ENCODE peak calls at places on chromosome 6, in nine cellular contexts. One of them, this sample, is unnamed.

GRCh38 chr6:118565317-118565960 is 17.3 kb downstream of the PLN start:
- DNase-seq in psoas muscle: no peak
- DNase-seq in right lobe of liver: no peak
- DNase-seq in kidney: no peak
- DNase-seq in tibial artery: no peak
- DNase-seq in effector memory CD4-positive, alpha-beta T cell: no peak
- DNase-seq in PC-9: peak; percentile 72
- DNase-seq in stomach: no peak
- DNase-seq in K562: peak; percentile 16
- DNase-seq in this sample: peak; percentile 72

GRCh38 chr6:57021086-57021720 is 25.3 kb upstream of the KIAA1586 start:
- DNase-seq in kidney: no peak
- DNase-seq in right lobe of liver: no peak
- DNase-seq in K562: peak; percentile 33
- DNase-seq in tibial artery: no peak
- DNase-seq in PC-9: peak; percentile 64
- DNase-seq in stomach: no peak
- DNase-seq in effector memory CD4-positive, alpha-beta T cell: no peak
- DNase-seq in psoas muscle: no peak
- DNase-seq in this sample: no peak

GRCh38 chr6:150119256-150119655 is 23.6 kb upstream of the PPP1R14C start:
- DNase-seq in psoas muscle: no peak
- DNase-seq in tibial artery: no peak
- DNase-seq in stomach: no peak
- DNase-seq in right lobe of liver: no peak
- DNase-seq in effector memory CD4-positive, alpha-beta T cell: no peak
- DNase-seq in K562: no peak
- DNase-seq in kidney: no peak
- DNase-seq in PC-9: no peak
- DNase-seq in this sample: no peak

GRCh38 chr6:169409742-169410312 is 156.2 kb upstream of the THBS2 start:
- DNase-seq in kidney: no peak
- DNase-seq in K562: no peak
- DNase-seq in stomach: no peak
- DNase-seq in tibial artery: no peak
- DNase-seq in psoas muscle: no peak
- DNase-seq in right lobe of liver: no peak
- DNase-seq in PC-9: no peak
- DNase-seq in effector memory CD4-positive, alpha-beta T cell: no peak
- DNase-seq in this sample: no peak

GRCh38 chr6:84618836-84619235 is 145.6 kb downstream of the TBX18 start:
- DNase-seq in psoas muscle: no peak
- DNase-seq in stomach: no peak
- DNase-seq in K562: no peak
- DNase-seq in kidney: no peak
- DNase-seq in effector memory CD4-positive, alpha-beta T cell: no peak
- DNase-seq in right lobe of liver: no peak
- DNase-seq in tibial artery: no peak
- DNase-seq in PC-9: no peak
- DNase-seq in this sample: no peak

GRCh38 chr6:89640804-89641203 is 2.3 kb upstream of the LYRM2 start:
- DNase-seq in K562: no peak
- DNase-seq in right lobe of liver: no peak
- DNase-seq in effector memory CD4-positive, alpha-beta T cell: no peak
- DNase-seq in PC-9: no peak
- DNase-seq in stomach: no peak
- DNase-seq in tibial artery: no peak
- DNase-seq in kidney: no peak
- DNase-seq in psoas muscle: no peak
- DNase-seq in this sample: no peak

GRCh38 chr6:149362289-149362688 is 37.8 kb upstream of the SUMO4 start:
- DNase-seq in kidney: no peak
- DNase-seq in psoas muscle: no peak
- DNase-seq in effector memory CD4-positive, alpha-beta T cell: no peak
- DNase-seq in right lobe of liver: no peak
- DNase-seq in stomach: no peak
- DNase-seq in PC-9: no peak
- DNase-seq in K562: no peak
- DNase-seq in tibial artery: no peak
- DNase-seq in this sample: no peak

GRCh38 chr6:144581807-144582537 is 296.8 kb downstream of the UTRN start:
- DNase-seq in stomach: no peak
- DNase-seq in right lobe of liver: no peak
- DNase-seq in K562: peak; percentile 23
- DNase-seq in psoas muscle: no peak
- DNase-seq in PC-9: no peak
- DNase-seq in effector memory CD4-positive, alpha-beta T cell: no peak
- DNase-seq in kidney: no peak
- DNase-seq in tibial artery: no peak
- DNase-seq in this sample: peak; percentile 61

GRCh38 chr6:328924-329323 is 36.6 kb downstream of the DUSP22 start:
- DNase-seq in effector memory CD4-positive, alpha-beta T cell: no peak
- DNase-seq in tibial artery: no peak
- DNase-seq in PC-9: no peak
- DNase-seq in K562: no peak
- DNase-seq in psoas muscle: no peak
- DNase-seq in kidney: no peak
- DNase-seq in stomach: no peak
- DNase-seq in right lobe of liver: no peak
- DNase-seq in this sample: no peak

GRCh38 chr6:106745396-106745795 is 116.0 kb downstream of the QRSL1 start:
- DNase-seq in kidney: no peak
- DNase-seq in effector memory CD4-positive, alpha-beta T cell: no peak
- DNase-seq in tibial artery: no peak
- DNase-seq in psoas muscle: no peak
- DNase-seq in right lobe of liver: no peak
- DNase-seq in stomach: no peak
- DNase-seq in PC-9: no peak
- DNase-seq in K562: no peak
- DNase-seq in this sample: no peak

GRCh38 chr6:149234051-149234962 is 83.2 kb upstream of the TAB2 start:
- DNase-seq in psoas muscle: no peak
- DNase-seq in tibial artery: no peak
- DNase-seq in stomach: no peak
- DNase-seq in right lobe of liver: no peak
- DNase-seq in PC-9: peak; percentile 57
- DNase-seq in K562: no peak
- DNase-seq in kidney: no peak
- DNase-seq in effector memory CD4-positive, alpha-beta T cell: no peak
- DNase-seq in this sample: peak; percentile 57

GRCh38 chr6:18213439-18213838 is 50.9 kb downstream of the DEK start:
- DNase-seq in K562: no peak
- DNase-seq in right lobe of liver: no peak
- DNase-seq in kidney: no peak
- DNase-seq in stomach: no peak
- DNase-seq in effector memory CD4-positive, alpha-beta T cell: no peak
- DNase-seq in PC-9: no peak
- DNase-seq in tibial artery: no peak
- DNase-seq in psoas muscle: no peak
- DNase-seq in this sample: no peak

GRCh38 chr6:154399097-154399496 is 42.5 kb upstream of the IPCEF1 start:
- DNase-seq in kidney: no peak
- DNase-seq in PC-9: no peak
- DNase-seq in tibial artery: no peak
- DNase-seq in right lobe of liver: no peak
- DNase-seq in stomach: no peak
- DNase-seq in K562: no peak
- DNase-seq in psoas muscle: no peak
- DNase-seq in effector memory CD4-positive, alpha-beta T cell: no peak
- DNase-seq in this sample: no peak

GRCh38 chr6:79762370-79762769 is 131.2 kb downstream of the SH3BGRL2 start:
- DNase-seq in kidney: no peak
- DNase-seq in PC-9: no peak
- DNase-seq in tibial artery: no peak
- DNase-seq in K562: no peak
- DNase-seq in stomach: no peak
- DNase-seq in psoas muscle: no peak
- DNase-seq in effector memory CD4-positive, alpha-beta T cell: no peak
- DNase-seq in right lobe of liver: no peak
- DNase-seq in this sample: no peak

GRCh38 chr6:90274481-90275030 is 22.1 kb downstream of the BACH2 start:
- DNase-seq in right lobe of liver: no peak
- DNase-seq in effector memory CD4-positive, alpha-beta T cell: peak; percentile 82
- DNase-seq in tibial artery: no peak
- DNase-seq in kidney: peak; percentile 73
- DNase-seq in PC-9: no peak
- DNase-seq in psoas muscle: no peak
- DNase-seq in stomach: peak; percentile 43
- DNase-seq in K562: no peak
- DNase-seq in this sample: peak; percentile 95

GRCh38 chr6:44386929-44387345 is 569 bp upstream of the CDC5L start:
- DNase-seq in effector memory CD4-positive, alpha-beta T cell: no peak
- DNase-seq in K562: peak; percentile 49
- DNase-seq in tibial artery: no peak
- DNase-seq in psoas muscle: peak; percentile 51
- DNase-seq in right lobe of liver: no peak
- DNase-seq in stomach: no peak
- DNase-seq in kidney: no peak
- DNase-seq in PC-9: peak; percentile 48
- DNase-seq in this sample: no peak

GRCh38 chr6:4802312-4802935 is 26.2 kb downstream of the CDYL start:
- DNase-seq in psoas muscle: no peak
- DNase-seq in tibial artery: no peak
- DNase-seq in right lobe of liver: no peak
- DNase-seq in PC-9: no peak
- DNase-seq in K562: no peak
- DNase-seq in effector memory CD4-positive, alpha-beta T cell: no peak
- DNase-seq in kidney: no peak
- DNase-seq in stomach: no peak
- DNase-seq in this sample: no peak

GRCh38 chr6:4803343-4803744 is 27.1 kb downstream of the CDYL start:
- DNase-seq in K562: no peak
- DNase-seq in psoas muscle: no peak
- DNase-seq in tibial artery: no peak
- DNase-seq in effector memory CD4-positive, alpha-beta T cell: no peak
- DNase-seq in stomach: no peak
- DNase-seq in right lobe of liver: no peak
- DNase-seq in PC-9: no peak
- DNase-seq in kidney: no peak
- DNase-seq in this sample: no peak

GRCh38 chr6:4799912-4800311 is 23.7 kb downstream of the CDYL start:
- DNase-seq in kidney: no peak
- DNase-seq in psoas muscle: no peak
- DNase-seq in stomach: no peak
- DNase-seq in K562: no peak
- DNase-seq in effector memory CD4-positive, alpha-beta T cell: no peak
- DNase-seq in tibial artery: no peak
- DNase-seq in PC-9: no peak
- DNase-seq in right lobe of liver: no peak
- DNase-seq in this sample: no peak

GRCh38 chr6:4800662-4801061 is 24.5 kb downstream of the CDYL start:
- DNase-seq in tibial artery: no peak
- DNase-seq in psoas muscle: no peak
- DNase-seq in stomach: no peak
- DNase-seq in kidney: no peak
- DNase-seq in right lobe of liver: no peak
- DNase-seq in effector memory CD4-positive, alpha-beta T cell: no peak
- DNase-seq in PC-9: no peak
- DNase-seq in K562: no peak
- DNase-seq in this sample: no peak

GRCh38 chr6:4801491-4802118 is 25.4 kb downstream of the CDYL start:
- DNase-seq in right lobe of liver: no peak
- DNase-seq in K562: no peak
- DNase-seq in effector memory CD4-positive, alpha-beta T cell: no peak
- DNase-seq in tibial artery: no peak
- DNase-seq in kidney: no peak
- DNase-seq in stomach: no peak
- DNase-seq in PC-9: no peak
- DNase-seq in psoas muscle: no peak
- DNase-seq in this sample: no peak
- H3K4me1 ChIP-seq in right lobe of liver: no peaks in the 10 kb centered on the region
- H3K4me1 ChIP-seq in K562: peaks cover 12% of the 10 kb centered on the region
- H3K4me1 ChIP-seq in effector memory CD4-positive, alpha-beta T cell: peaks cover 9% of the 10 kb centered on the region
- H3K4me1 ChIP-seq in tibial artery: peaks cover 2% of the 10 kb centered on the region
- H3K4me1 ChIP-seq in kidney: peaks cover 14% of the 10 kb centered on the region
- H3K4me1 ChIP-seq in stomach: peaks cover 12% of the 10 kb centered on the region
- H3K4me1 ChIP-seq in PC-9: no peaks in the 10 kb centered on the region
- H3K4me1 ChIP-seq in psoas muscle: peaks cover 35% of the 10 kb centered on the region
- H3K4me1 ChIP-seq in this sample: peaks cover 9% of the 10 kb centered on the region

GRCh38 chr6:27061235-27061993 is 186.1 kb upstream of the PRSS16 start:
- DNase-seq in PC-9: no peak
- DNase-seq in stomach: no peak
- DNase-seq in right lobe of liver: no peak
- DNase-seq in tibial artery: no peak
- DNase-seq in psoas muscle: no peak
- DNase-seq in effector memory CD4-positive, alpha-beta T cell: no peak
- DNase-seq in kidney: no peak
- DNase-seq in K562: no peak
- DNase-seq in this sample: no peak
- H3K4me1 ChIP-seq in PC-9: no peaks in the 10 kb centered on the region
- H3K4me1 ChIP-seq in stomach: no peaks in the 10 kb centered on the region
- H3K4me1 ChIP-seq in right lobe of liver: no peaks in the 10 kb centered on the region
- H3K4me1 ChIP-seq in tibial artery: no peaks in the 10 kb centered on the region
- H3K4me1 ChIP-seq in psoas muscle: no peaks in the 10 kb centered on the region
- H3K4me1 ChIP-seq in effector memory CD4-positive, alpha-beta T cell: no peaks in the 10 kb centered on the region
- H3K4me1 ChIP-seq in kidney: no peaks in the 10 kb centered on the region
- H3K4me1 ChIP-seq in K562: no peaks in the 10 kb centered on the region
- H3K4me1 ChIP-seq in this sample: no peaks in the 10 kb centered on the region

DNA sequence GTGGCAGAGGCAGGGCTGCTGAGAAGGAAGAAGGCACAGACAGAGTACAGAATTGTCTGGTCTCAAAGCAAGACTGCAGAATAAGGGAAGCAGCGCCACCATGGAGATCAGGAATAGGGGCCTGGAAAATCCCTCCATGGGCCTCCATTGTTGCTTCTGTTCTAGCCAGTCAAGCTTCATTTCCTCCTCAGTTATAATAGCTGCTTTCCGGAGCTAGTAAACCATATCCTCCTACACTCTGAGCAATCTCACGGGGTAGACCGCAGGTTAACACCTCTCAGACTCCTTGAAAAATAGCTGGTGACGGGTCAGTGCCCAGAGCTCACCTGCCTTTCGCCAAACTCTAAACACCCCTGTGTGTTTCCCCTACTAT is 570 bp upstream of the HLA-DMB start:
- DNase-seq in kidney: no peak
- DNase-seq in PC-9: no peak
- DNase-seq in psoas muscle: no peak
- DNase-seq in effector memory CD4-positive, alpha-beta T cell: peak; percentile 30
- DNase-seq in right lobe of liver: no peak
- DNase-seq in tibial artery: no peak
- DNase-seq in K562: no peak
- DNase-seq in stomach: no peak
- DNase-seq in this sample: peak; percentile 56
- H3K4me1 ChIP-seq in kidney: peaks cover 3% of the 10 kb centered on the region
- H3K4me1 ChIP-seq in PC-9: no peaks in the 10 kb centered on the region
- H3K4me1 ChIP-seq in psoas muscle: peaks cover 4% of the 10 kb centered on the region
- H3K4me1 ChIP-seq in effector memory CD4-positive, alpha-beta T cell: peaks cover 27% of the 10 kb centered on the region
- H3K4me1 ChIP-seq in right lobe of liver: no peaks in the 10 kb centered on the region
- H3K4me1 ChIP-seq in tibial artery: no peaks in the 10 kb centered on the region
- H3K4me1 ChIP-seq in K562: no peaks in the 10 kb centered on the region
- H3K4me1 ChIP-seq in stomach: no peaks in the 10 kb centered on the region
- H3K4me1 ChIP-seq in this sample: peaks cover 60% of the 10 kb centered on the region

GRCh38 chr6:159969921-159970320 is 1.0 kb downstream of the IGF2R start:
- DNase-seq in tibial artery: peak; percentile 63
- DNase-seq in right lobe of liver: no peak
- DNase-seq in psoas muscle: no peak
- DNase-seq in K562: peak; percentile 57
- DNase-seq in effector memory CD4-positive, alpha-beta T cell: peak; percentile 25
- DNase-seq in kidney: no peak
- DNase-seq in PC-9: peak; percentile 39
- DNase-seq in stomach: peak; percentile 46
- DNase-seq in this sample: peak; percentile 16
- H3K4me1 ChIP-seq in tibial artery: peaks cover 4% of the 10 kb centered on the region
- H3K4me1 ChIP-seq in right lobe of liver: peaks cover 9% of the 10 kb centered on the region
- H3K4me1 ChIP-seq in psoas muscle: peaks cover 53% of the 10 kb centered on the region
- H3K4me1 ChIP-seq in K562: peaks cover 40% of the 10 kb centered on the region
- H3K4me1 ChIP-seq in effector memory CD4-positive, alpha-beta T cell: peaks cover 34% of the 10 kb centered on the region
- H3K4me1 ChIP-seq in kidney: peaks cover 17% of the 10 kb centered on the region
- H3K4me1 ChIP-seq in PC-9: peaks cover 32% of the 10 kb centered on the region
- H3K4me1 ChIP-seq in stomach: peaks cover 23% of the 10 kb centered on the region
- H3K4me1 ChIP-seq in this sample: peaks cover 54% of the 10 kb centered on the region

GRCh38 chr6:139747154-139747553 is 372.7 kb upstream of the CITED2 start:
- DNase-seq in kidney: no peak
- DNase-seq in K562: no peak
- DNase-seq in stomach: no peak
- DNase-seq in right lobe of liver: no peak
- DNase-seq in effector memory CD4-positive, alpha-beta T cell: no peak
- DNase-seq in tibial artery: no peak
- DNase-seq in psoas muscle: no peak
- DNase-seq in PC-9: no peak
- DNase-seq in this sample: no peak
- H3K4me1 ChIP-seq in kidney: peaks cover 2% of the 10 kb centered on the region
- H3K4me1 ChIP-seq in K562: no peaks in the 10 kb centered on the region
- H3K4me1 ChIP-seq in stomach: no peaks in the 10 kb centered on the region
- H3K4me1 ChIP-seq in right lobe of liver: no peaks in the 10 kb centered on the region
- H3K4me1 ChIP-seq in effector memory CD4-positive, alpha-beta T cell: no peaks in the 10 kb centered on the region
- H3K4me1 ChIP-seq in tibial artery: peaks cover 17% of the 10 kb centered on the region
- H3K4me1 ChIP-seq in psoas muscle: peaks cover 11% of the 10 kb centered on the region
- H3K4me1 ChIP-seq in PC-9: peaks cover 24% of the 10 kb centered on the region
- H3K4me1 ChIP-seq in this sample: no peaks in the 10 kb centered on the region